ENCODE peak calls at places on chromosomes 16 and 17, in ten cellular contexts. X, W, N, M, U, F, J, A, L and D are unnamed samples.

GRCh38 chr16:54817432-54817831 is 113.2 kb upstream of the IRX5 start:
- DNase-seq in L (no peak), X (peak), N (no peak), M (no peak), U (peak), J (no peak), F (no peak), A (no peak), W (no peak), D (peak)

GRCh38 chr16:67663151-67663876 is 2.6 kb downstream of the PARD6A start:
- DNase-seq in N (peak), M (no peak), W (no peak), U (no peak), J (no peak), F (no peak), A (peak), L (peak), X (peak), D (no peak)

GRCh38 chr17:40310882-40311391 is 2.0 kb downstream of the RARA start:
- DNase-seq in F (no peak), A (no peak), U (no peak), X (peak), J (no peak), L (no peak), N (peak), M (no peak), W (no peak), D (no peak)

GRCh38 chr17:45265823-45266222 is 3.9 kb upstream of the SPATA32 start:
- DNase-seq in N (no peak), J (no peak), W (no peak), A (no peak), M (no peak), X (no peak), U (no peak), L (no peak), F (no peak), D (peak)

GRCh38 chr17:55454906-55455474 is 33.4 kb upstream of the MMD start:
- DNase-seq in X (peak), U (no peak), M (no peak), A (no peak), L (no peak), W (no peak), F (peak), N (no peak), J (no peak), D (peak)

GRCh38 chr16:17194190-17194780 is 276.5 kb downstream of the XYLT1 start:
- DNase-seq in J (no peak), L (peak), N (peak), W (peak), U (no peak), F (no peak), A (peak), X (peak), M (peak), D (no peak)

GRCh38 chr16:16096161-16096857 is 127.0 kb downstream of the ABCC6 start:
- DNase-seq in F (no peak), M (no peak), L (no peak), N (peak), A (no peak), W (no peak), J (no peak), X (no peak), U (no peak), D (no peak)

GRCh38 chr16:10039220-10040096 is 142.8 kb downstream of the GRIN2A start:
- DNase-seq in U (no peak), M (peak), X (peak), N (peak), A (no peak), L (peak), F (peak), W (no peak), J (no peak), D (no peak)

GRCh38 chr17:61928101-61928436 is 287 bp upstream of the INTS2 start:
- DNase-seq in U (no peak), J (no peak), F (no peak), M (no peak), A (no peak), W (no peak), N (no peak), X (no peak), L (no peak), D (no peak)

GRCh38 chr16:68084504-68085258 is 489 bp upstream of the NFATC3 start:
- DNase-seq in F (no peak), W (peak), J (peak), A (no peak), L (peak), N (peak), X (peak), M (peak), U (peak), D (peak)

GRCh38 chr17:44828919-44829557 is 1.0 kb downstream of the GJC1 start:
- DNase-seq in X (peak), W (no peak), F (no peak), A (no peak), M (no peak), U (no peak), L (peak), N (no peak), J (no peak), D (peak)

GRCh38 chr17:63675607-63676539 is 24.1 kb downstream of the LIMD2 start:
- DNase-seq in U (peak), L (no peak), J (no peak), A (peak), F (peak), N (peak), M (no peak), W (no peak), X (no peak), D (peak)

GRCh38 chr17:37791985-37792384 is 47.1 kb upstream of the HNF1B start:
- DNase-seq in J (no peak), N (no peak), W (no peak), F (no peak), A (no peak), U (no peak), L (no peak), M (no peak), X (no peak), D (no peak)

GRCh38 chr16:26005336-26005735 is 313.6 kb downstream of the HS3ST4 start:
- DNase-seq in X (peak), W (no peak), N (no peak), L (no peak), F (no peak), A (no peak), J (peak), M (no peak), U (no peak), D (no peak)

GRCh38 chr17:4770632-4771031 is 1.1 kb upstream of the TM4SF5 start:
- DNase-seq in J (no peak), X (no peak), M (no peak), U (no peak), F (no peak), W (no peak), N (no peak), L (no peak), A (no peak), D (no peak)

GRCh38 chr17:36665417-36665816 is 64.0 kb downstream of the MRM1 start:
- DNase-seq in M (no peak), W (no peak), X (no peak), L (peak), N (no peak), J (no peak), F (peak), A (no peak), U (no peak), D (peak)

GRCh38 chr16:15539197-15539596 is 103.8 kb downstream of the MARF1 start:
- DNase-seq in F (no peak), N (no peak), W (no peak), A (peak), J (no peak), M (no peak), U (no peak), X (peak), L (peak), D (no peak)

GRCh38 chr16:20851601-20852000 is 45.3 kb downstream of the REXO5 start:
- DNase-seq in X (peak), M (no peak), F (peak), L (peak), A (peak), W (no peak), U (no peak), N (peak), J (no peak), D (peak)

GRCh38 chr17:40355123-40355803 is 9.3 kb downstream of the GJD3 start:
- DNase-seq in W (peak), U (peak), F (peak), J (no peak), X (peak), A (no peak), L (peak), N (peak), M (peak), D (peak)

GRCh38 chr16:77760800-77761199 is 27.6 kb upstream of the VAT1L start:
- DNase-seq in A (no peak), N (no peak), F (no peak), X (peak), L (no peak), U (no peak), W (no peak), M (no peak), J (no peak), D (no peak)

GRCh38 chr16:50021509-50021908 is 3.5 kb upstream of the CNEP1R1 start:
- DNase-seq in X (peak), M (no peak), N (no peak), J (no peak), W (no peak), A (no peak), F (no peak), L (peak), U (peak), D (peak)

GRCh38 chr17:47721725-47722124 is 11.3 kb upstream of the TBX21 start:
- DNase-seq in A (no peak), U (no peak), J (no peak), W (no peak), L (no peak), N (no peak), X (no peak), M (no peak), F (no peak), D (no peak)

GRCh38 chr16:48123104-48123788 is 32.5 kb downstream of the ABCC12 start:
- DNase-seq in L (peak), F (peak), U (no peak), J (no peak), N (no peak), M (no peak), A (peak), W (peak), X (no peak), D (peak)

GRCh38 chr17:45961206-45961605 is 37.8 kb upstream of the STH start:
- DNase-seq in F (no peak), L (no peak), U (no peak), M (no peak), A (no peak), X (no peak), W (no peak), J (no peak), N (no peak), D (no peak)

GRCh38 chr17:31424944-31425582 is 33.6 kb downstream of the RAB11FIP4 start:
- DNase-seq in U (no peak), F (no peak), N (peak), W (no peak), L (peak), M (no peak), A (no peak), X (peak), J (no peak), D (no peak)

GRCh38 chr17:82943751-82944150 is 103.9 kb upstream of the ZNF750 start:
- DNase-seq in M (no peak), N (no peak), L (peak), F (no peak), X (no peak), W (no peak), J (no peak), A (no peak), U (no peak), D (no peak)

GRCh38 chr17:6894206-6894528 is 62.6 kb upstream of the TEKT1 start:
- DNase-seq in W (no peak), F (no peak), M (peak), L (peak), X (peak), U (no peak), N (no peak), J (no peak), A (no peak), D (no peak)

GRCh38 chr17:42312285-42313130 is 24.2 kb downstream of the STAT5A start:
- DNase-seq in M (peak), X (peak), W (peak), L (peak), A (no peak), J (peak), F (peak), N (peak), U (peak), D (peak)

GRCh38 chr17:4858068-4858879 is 25.1 kb downstream of the MINK1 start:
- DNase-seq in U (no peak), N (no peak), M (no peak), A (no peak), L (peak), J (no peak), X (peak), F (no peak), W (no peak), D (peak)

GRCh38 chr17:4082136-4082924 is 60.5 kb downstream of the ZZEF1 start:
- DNase-seq in L (no peak), A (no peak), U (no peak), X (no peak), F (no peak), N (no peak), W (no peak), J (no peak), M (no peak), D (no peak)

GRCh38 chr17:39609416-39610025 is 1.8 kb upstream of the NEUROD2 start:
- DNase-seq in L (no peak), A (no peak), J (no peak), M (no peak), W (no peak), U (no peak), N (no peak), F (no peak), X (peak), D (no peak)

GRCh38 chr16:12059216-12059769 is 82.8 kb downstream of the SNX29 start:
- DNase-seq in U (no peak), X (no peak), J (no peak), F (no peak), W (no peak), A (no peak), M (peak), L (no peak), N (peak), D (no peak)

GRCh38 chr17:48351916-48352332 is 78.1 kb downstream of the SKAP1 start:
- DNase-seq in M (no peak), X (peak), U (no peak), A (peak), J (peak), N (no peak), W (no peak), L (no peak), F (peak), D (peak)

GRCh38 chr17:77455111-77455877 is 314.5 kb downstream of the SEC14L1 start:
- DNase-seq in L (peak), N (peak), X (no peak), J (no peak), W (no peak), M (no peak), U (no peak), A (no peak), F (no peak), D (no peak)

GRCh38 chr17:3867106-3867505 is 21.1 kb upstream of the NCBP3 start:
- DNase-seq in L (no peak), J (no peak), N (no peak), M (no peak), W (no peak), A (no peak), U (no peak), F (no peak), X (no peak), D (no peak)

GRCh38 chr17:9232155-9232475 is 210.8 kb downstream of the NTN1 start:
- DNase-seq in M (no peak), L (no peak), N (no peak), X (no peak), F (no peak), J (no peak), U (no peak), A (no peak), W (no peak), D (no peak)